ENCODE peak calls at places on chromosomes 4 and X, in eight cellular contexts. W is K562, H is HCT116, X is A549, N is GM12878, Y is GM23338, J is SK-N-SH, B is HepG2. T is an unnamed sample. For H3K4me1, the result is how much of the 10 kb centered on the place peaks cover.

GRCh38 chr4:108492816-108493595 is 127.4 kb upstream of the RPL34 start:
- DNase-seq in J (peak), B (peak), N (no peak), W (no peak), Y (peak), X (peak), H (peak), T (no peak)

GRCh38 chr4:83606898-83607297 is 71.0 kb downstream of the GPAT3 start:
- DNase-seq in N (no peak), J (no peak), W (no peak), Y (no peak), X (no peak), B (no peak), H (no peak), T (no peak)

GRCh38 chr4:52750819-52751348 is 341 bp downstream of the ERVMER34-1 start:
- DNase-seq in Y (peak), X (peak), W (no peak), B (no peak), N (no peak), J (no peak), H (peak), T (no peak)

GRCh38 chr4:153146031-153146430 is 58.2 kb upstream of the TRIM2 start:
- DNase-seq in N (no peak), H (no peak), X (no peak), B (no peak), J (no peak), Y (no peak), W (no peak), T (no peak)

GRCh38 chr4:154622598-154622997 is 10.1 kb upstream of the FGG start:
- DNase-seq in Y (peak), H (peak), J (peak), N (no peak), W (peak), B (peak), X (peak), T (no peak)

GRCh38 chrX:2538016-2538415 is 37.2 kb upstream of the DHRSX start:
- DNase-seq in W (no peak), B (no peak), J (no peak), Y (no peak), N (no peak), H (no peak), X (no peak), T (no peak)

GRCh38 chrX:4622768-4623167 is 909.3 kb upstream of the PRKX start:
- DNase-seq in H (no peak), W (no peak), X (no peak), N (no peak), J (no peak), Y (no peak), B (no peak), T (no peak)

GRCh38 chr4:26094076-26094475 is 180.1 kb downstream of the SMIM20 start:
- DNase-seq in J (no peak), H (no peak), X (no peak), W (no peak), B (no peak), N (no peak), Y (no peak), T (no peak)

GRCh38 chrX:132041016-132041415 is 17.9 kb downstream of the STK26 start:
- DNase-seq in N (no peak), Y (peak), B (no peak), W (no peak), X (no peak), J (no peak), H (no peak), T (no peak)

GRCh38 chr4:65911720-65912119 is 241.4 kb upstream of the EPHA5 start:
- DNase-seq in W (no peak), X (no peak), H (no peak), N (no peak), B (no peak), Y (no peak), J (no peak), T (no peak)

GRCh38 chrX:124232523-124233201 is 99.8 kb upstream of the TEX13D start:
- DNase-seq in W (no peak), B (no peak), Y (peak), N (no peak), X (no peak), H (no peak), J (no peak), T (no peak)

GRCh38 chr4:158769175-158769831 is 477 bp downstream of the FNIP2 start:
- DNase-seq in N (no peak), W (peak), X (no peak), H (no peak), J (no peak), B (no peak), Y (peak), T (no peak)

GRCh38 chr4:87659247-87659931 is 9.3 kb downstream of the DMP1 start:
- DNase-seq in N (no peak), W (no peak), X (peak), J (no peak), Y (no peak), H (peak), B (no peak), T (no peak)

GRCh38 chr4:87529187-87529586 is at the start of gene SPARCL1:
- DNase-seq in B (no peak), Y (peak), H (no peak), W (no peak), J (no peak), X (no peak), N (no peak), T (no peak)

GRCh38 chrX:12615061-12615460 is 176.2 kb upstream of the PRPS2 start:
- DNase-seq in B (no peak), Y (no peak), J (no peak), N (no peak), W (no peak), H (no peak), X (no peak), T (no peak)

GRCh38 chr4:71932941-71933340 is 98.9 kb upstream of the NPFFR2 start:
- DNase-seq in J (no peak), W (no peak), X (no peak), H (no peak), N (no peak), Y (no peak), B (no peak), T (no peak)

GRCh38 chr4:182776376-182777058 is 140.7 kb downstream of the DCTD start:
- DNase-seq in B (no peak), W (no peak), X (no peak), H (no peak), N (no peak), Y (no peak), J (no peak), T (no peak)

GRCh38 chrX:108399427-108400165 is 38.6 kb downstream of the COL4A6 start:
- DNase-seq in B (no peak), W (no peak), N (no peak), X (peak), J (no peak), H (no peak), Y (no peak), T (no peak)

GRCh38 chr4:9898596-9899345 is 117.3 kb downstream of the DRD5 start:
- DNase-seq in Y (peak), H (peak), X (peak), J (peak), W (no peak), N (no peak), B (peak), T (peak)

GRCh38 chr4:75939890-75940691 is 722 bp downstream of the NAAA start:
- DNase-seq in J (peak), H (peak), N (no peak), Y (peak), X (peak), B (peak), W (peak), T (no peak)

GRCh38 chr4:70688795-70689231 is 481 bp downstream of the UTP3 start:
- DNase-seq in H (no peak), B (no peak), X (no peak), Y (peak), N (no peak), J (peak), W (peak), T (no peak)

GRCh38 chrX:13226214-13226613 is 93.6 kb downstream of the ATXN3L start:
- DNase-seq in Y (no peak), H (no peak), B (no peak), N (no peak), W (no peak), J (no peak), X (no peak), T (no peak)

GRCh38 chr4:10347281-10347795 is 109.9 kb downstream of the ZNF518B start:
- DNase-seq in W (no peak), H (no peak), N (no peak), J (no peak), B (no peak), Y (no peak), X (no peak), T (no peak)

DNA sequence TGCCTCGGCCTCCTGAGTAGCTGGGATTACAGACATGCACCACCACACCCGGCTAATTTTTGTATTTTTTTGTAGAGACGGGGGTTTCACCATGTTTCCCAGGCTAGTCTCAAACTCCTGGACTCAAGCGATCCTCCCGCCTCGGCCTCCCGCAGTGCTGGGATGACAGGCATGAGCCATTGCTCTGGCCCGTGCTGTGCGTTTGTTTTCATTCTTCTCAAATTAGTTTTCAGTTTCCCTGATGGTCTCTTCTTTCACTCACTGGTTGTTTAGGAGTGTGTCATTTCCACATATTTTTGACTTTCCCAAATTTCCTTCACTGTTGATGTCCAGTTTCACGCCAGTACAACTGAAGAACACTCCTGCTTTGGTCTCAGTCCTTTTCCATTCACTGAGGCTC is 31.8 kb downstream of the SH3TC1 start:
- DNase-seq in X (no peak), B (no peak), W (no peak), H (no peak), Y (no peak), N (no peak), J (no peak), T (no peak)
- H3K4me1 ChIP-seq in X (under half), B (under half), W (under half), H (under half), Y (under half), N (under half), J (under half), T (under half)

GRCh38 chrX:15269120-15269519 is 763 bp downstream of the ASB9 start:
- DNase-seq in H (no peak), X (peak), W (no peak), N (no peak), J (no peak), Y (no peak), B (peak), T (peak)

GRCh38 chrX:15274946-15275345 is 5.1 kb upstream of the ASB9 start:
- DNase-seq in Y (no peak), N (no peak), B (no peak), J (no peak), W (no peak), X (no peak), H (no peak), T (no peak)

GRCh38 chrX:15269618-15270521 is at the start of gene ASB9:
- DNase-seq in H (peak), N (no peak), W (no peak), J (peak), B (peak), Y (peak), X (peak), T (peak)
- TF ChIP-seq REST in H (no peak), N (no peak), W (no peak), J (no peak), B (no peak), Y (no peak), X (no peak), T (no peak)

GRCh38 chrX:24166078-24166477 is 16.5 kb downstream of the ZFX start:
- DNase-seq in X (no peak), N (no peak), B (no peak), J (no peak), Y (no peak), H (no peak), W (no peak), T (no peak)
- H3K4me1 ChIP-seq in X (half or more), N (under half), B (half or more), J (under half), Y (under half), H (under half), W (under half), T (under half)

GRCh38 chr4:55029838-55030503 is 95.4 kb downstream of the KDR start:
- DNase-seq in Y (peak), W (no peak), H (no peak), B (no peak), X (no peak), N (no peak), J (no peak), T (no peak)
- TF ChIP-seq REST in Y (no peak), W (no peak), H (no peak), B (no peak), X (no peak), N (no peak), J (no peak), T (no peak)

DNA sequence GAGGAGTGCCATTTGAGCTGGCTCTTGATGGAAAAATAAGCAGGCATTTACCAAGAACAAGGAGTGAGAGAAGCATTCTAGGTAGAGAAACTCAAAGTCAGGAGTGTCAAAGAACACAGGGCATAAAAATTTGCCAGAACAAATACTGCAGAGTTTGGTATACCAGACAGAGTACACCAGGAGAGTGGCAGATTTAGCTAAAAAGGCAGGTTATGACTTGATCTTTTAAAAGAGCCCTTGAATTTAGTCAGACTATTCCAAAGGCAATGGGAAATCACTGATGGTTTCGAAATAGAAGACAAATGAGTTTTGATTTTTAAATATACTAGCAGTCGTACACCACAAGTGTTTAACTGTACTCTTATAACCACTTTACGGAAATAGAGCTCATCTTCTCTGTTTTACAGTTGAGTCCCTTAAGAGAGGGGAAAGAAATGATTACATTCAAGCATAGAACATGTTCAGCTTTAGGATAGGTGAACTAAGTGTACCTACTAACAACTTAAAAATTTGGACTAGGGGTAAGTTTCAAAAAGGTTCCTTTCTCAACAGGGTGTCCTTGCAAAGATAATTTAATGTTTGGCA is 10.2 kb downstream of the UBE2D3 start:
- DNase-seq in H (no peak), W (no peak), B (no peak), X (no peak), J (no peak), N (no peak), Y (no peak), T (no peak)
- H3K4me1 ChIP-seq in H (under half), W (under half), B (half or more), X (half or more), J (under half), N (under half), Y (half or more), T (half or more)

DNA sequence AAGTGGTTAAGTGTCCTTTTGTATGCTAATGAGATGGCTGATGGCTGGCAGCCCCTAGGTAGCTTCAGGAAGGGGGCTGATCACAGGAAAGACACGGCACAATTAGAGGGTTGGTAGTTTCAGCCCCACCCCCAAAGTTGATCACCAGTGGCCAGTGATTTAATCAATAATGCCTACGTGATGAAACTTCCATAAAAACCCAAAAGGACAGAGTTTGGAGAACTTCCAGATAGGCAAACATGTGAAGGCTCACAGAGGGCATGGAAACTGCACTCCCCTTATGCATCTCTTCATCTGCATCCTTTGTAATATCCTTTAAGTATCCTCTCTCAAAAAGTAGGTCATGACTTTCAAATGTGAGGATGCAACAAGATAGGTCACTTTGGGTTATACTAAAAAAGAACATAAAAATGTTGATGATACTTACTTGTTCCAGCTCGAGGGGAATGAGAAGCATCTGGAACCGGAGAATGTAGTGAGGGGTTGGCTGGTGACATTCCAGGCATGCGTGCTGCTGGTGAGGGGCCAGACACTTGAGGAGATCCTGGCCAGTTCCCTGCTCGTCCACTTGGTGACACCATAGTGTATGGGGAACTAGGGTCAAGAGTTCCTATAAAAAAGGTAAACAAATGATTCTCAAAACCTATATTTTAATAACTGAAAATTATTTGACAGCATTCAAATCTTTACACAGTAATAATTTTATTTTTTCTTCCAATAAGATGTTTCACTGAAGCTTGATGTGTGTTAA is 16.7 kb upstream of the CXorf38 start:
- DNase-seq in Y (peak), X (peak), B (no peak), N (no peak), H (no peak), J (peak), W (peak), T (no peak)
- TF ChIP-seq REST in Y (no peak), X (no peak), B (no peak), N (no peak), H (no peak), J (no peak), W (no peak), T (no peak)

GRCh38 chr4:168840386-168840763 is 169.7 kb downstream of the CBR4 start:
- DNase-seq in N (no peak), W (no peak), H (no peak), B (no peak), Y (no peak), X (no peak), J (no peak), T (no peak)
- H3K4me1 ChIP-seq in N (under half), W (under half), H (under half), B (under half), Y (under half), X (half or more), J (under half), T (under half)

DNA sequence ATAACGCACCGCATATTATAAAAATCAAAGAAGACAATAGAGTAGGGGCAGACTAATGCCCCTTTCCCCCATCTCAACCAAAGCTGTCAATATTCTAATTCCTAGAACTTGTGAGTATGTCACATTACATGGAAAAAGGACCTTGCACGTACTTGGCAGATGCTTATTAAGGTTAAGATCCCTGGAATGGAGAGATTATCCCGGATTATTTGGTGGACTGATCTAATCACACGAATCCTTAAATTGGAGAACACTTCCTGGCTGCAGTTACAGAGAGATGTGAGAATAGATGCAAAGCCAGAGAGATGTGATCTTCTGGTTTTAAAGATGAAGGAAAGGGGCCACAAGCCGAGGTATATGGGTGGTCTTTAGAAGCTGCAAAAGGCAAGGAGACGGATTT is 548.7 kb downstream of the SPRY1 start:
- DNase-seq in H (no peak), Y (no peak), N (no peak), B (no peak), X (no peak), J (no peak), W (no peak), T (no peak)
- TF ChIP-seq REST in H (no peak), Y (no peak), N (no peak), B (no peak), X (no peak), J (no peak), W (no peak), T (no peak)

GRCh38 chrX:19789376-19789775 is 98.0 kb downstream of the SH3KBP1 start:
- DNase-seq in H (no peak), X (no peak), Y (no peak), N (no peak), B (no peak), W (no peak), J (no peak), T (no peak)
- H3K4me1 ChIP-seq in H (under half), X (under half), Y (under half), N (under half), B (under half), W (under half), J (under half), T (under half)

DNA sequence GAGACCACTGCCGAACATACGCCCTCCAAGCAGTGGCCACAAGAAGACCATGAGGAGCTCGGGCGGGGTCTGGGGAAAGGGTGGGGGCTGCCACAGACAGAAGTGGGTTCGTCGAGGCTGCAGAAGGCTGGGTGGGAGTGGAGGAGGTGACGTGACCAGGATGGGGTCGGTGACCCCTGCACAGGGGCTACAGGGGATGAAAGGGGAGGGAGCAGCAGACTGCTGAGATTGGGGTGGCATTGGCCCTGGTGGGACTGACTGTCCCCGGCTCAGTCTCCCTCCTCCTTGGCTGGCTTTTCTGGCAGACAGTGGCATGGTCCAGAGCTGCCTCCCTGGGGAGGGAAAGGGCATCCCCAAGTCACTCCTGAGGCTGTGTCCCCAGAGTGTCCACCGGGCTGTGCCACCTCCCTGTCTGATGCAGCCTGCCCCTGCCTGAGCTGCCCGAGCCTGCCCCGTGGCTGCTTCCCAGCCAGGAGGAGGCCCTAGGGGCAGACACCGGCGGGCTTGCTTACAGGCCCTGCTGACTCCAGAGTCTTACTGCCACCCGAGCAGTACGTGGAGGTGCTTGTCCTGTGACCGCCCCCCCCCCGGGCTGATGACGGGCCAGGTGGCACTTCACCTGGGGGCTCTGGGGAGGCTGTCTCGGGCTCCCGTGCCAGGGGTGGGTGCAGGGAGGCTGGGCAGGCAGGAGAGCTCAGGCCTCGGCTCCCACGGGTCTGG is 7.2 kb downstream of the SH3BP2 start:
- DNase-seq in N (no peak), J (no peak), B (no peak), W (no peak), Y (no peak), X (no peak), H (no peak), T (no peak)
- TF ChIP-seq REST in N (no peak), J (no peak), B (no peak), W (no peak), Y (no peak), X (no peak), H (no peak), T (no peak)

T was measured in Panc1.